ENCODE peak calls at places on chromosome 17, in ten cellular contexts. Y is HuH-7; T is adrenal gland; E is stimulated activated naive CD8-positive, alpha-beta T cell treated with anti-CD3 and anti-CD28 coated beads, Interleukin-15, amount 100 ng/mL, for 72 hours; X is HS-5; L is mucosa of descending colon; C is BJ; V is fibroblast of the aortic adventitia; I is stomach; A is AML-193. H is an unnamed sample.

GRCh38 chr17:7579839-7580630 is 597 bp downstream of the CD68 start:
- DNase-seq in X (no peak), I (no peak), A (no peak), E (no peak), L (peak; percentile 12), T (no peak), Y (no peak), V (no peak), C (no peak), H (no peak)

GRCh38 chr17:56581635-56582605 is 11.6 kb upstream of the NOG start:
- DNase-seq in C (no peak), T (no peak), L (no peak), A (no peak), I (no peak), X (no peak), Y (no peak), V (no peak), E (no peak), H (no peak)

GRCh38 chr17:75830168-75831031 is 13.8 kb downstream of the UNC13D start:
- DNase-seq in I (no peak), T (no peak), E (peak; percentile 41), L (peak; percentile 62), Y (peak; percentile 98), C (no peak), A (no peak), V (no peak), X (no peak), H (no peak)

GRCh38 chr17:75864448-75864871 is 9.3 kb upstream of the WBP2 start:
- DNase-seq in A (no peak), C (peak; percentile 63), Y (no peak), L (peak; percentile 67), I (peak; percentile 53), V (peak; percentile 87), X (no peak), E (no peak), T (no peak), H (peak; percentile 79)

GRCh38 chr17:76493505-76494167 is 7.6 kb downstream of the RHBDF2 start:
- DNase-seq in X (no peak), I (peak; percentile 39), L (no peak), Y (no peak), T (no peak), A (no peak), C (no peak), E (no peak), V (no peak), H (no peak)

GRCh38 chr17:13088666-13089065 is 70.8 kb upstream of the ELAC2 start:
- DNase-seq in L (no peak), I (no peak), C (no peak), Y (no peak), V (peak; percentile 37), E (no peak), A (no peak), T (no peak), X (no peak), H (no peak)

GRCh38 chr17:10058924-10059683 is 139.3 kb downstream of the GAS7 start:
- DNase-seq in V (no peak), T (no peak), A (no peak), C (no peak), X (no peak), I (no peak), Y (no peak), E (no peak), L (no peak), H (peak; percentile 53)

GRCh38 chr17:72126575-72127486 is 6.0 kb downstream of the SOX9 start:
- DNase-seq in Y (peak; percentile 69), L (peak; percentile 63), X (peak; percentile 64), A (no peak), T (no peak), E (no peak), V (peak; percentile 38), C (peak; percentile 32), I (peak; percentile 61), H (no peak)

GRCh38 chr17:70773210-70773609 is 603.9 kb downstream of the KCNJ2 start:
- DNase-seq in X (no peak), E (no peak), A (no peak), Y (no peak), L (no peak), C (no peak), I (no peak), V (no peak), T (no peak), H (no peak)

GRCh38 chr17:21061158-21061835 is 18.5 kb upstream of the USP22 start:
- DNase-seq in E (no peak), V (no peak), X (no peak), L (no peak), C (no peak), T (no peak), Y (no peak), A (no peak), I (peak; percentile 11), H (no peak)

GRCh38 chr17:77493238-77493812 is 352.6 kb downstream of the SEC14L1 start:
- DNase-seq in I (no peak), Y (no peak), V (no peak), T (no peak), C (no peak), X (no peak), L (peak; percentile 9), E (no peak), A (no peak), H (peak; percentile 32)

GRCh38 chr17:72255481-72255880 is 134.7 kb downstream of the SOX9 start:
- DNase-seq in C (no peak), V (no peak), E (no peak), I (no peak), L (peak; percentile 19), T (no peak), X (no peak), A (no peak), Y (no peak), H (no peak)

GRCh38 chr17:16878084-16878483 is 93.8 kb downstream of the TNFRSF13B start:
- DNase-seq in E (no peak), V (no peak), L (no peak), A (no peak), T (no peak), Y (no peak), I (peak; percentile 8), C (no peak), X (no peak), H (no peak)

GRCh38 chr17:50100921-50101345 is 5.8 kb downstream of the PDK2 start:
- DNase-seq in V (no peak), L (no peak), Y (no peak), A (no peak), E (no peak), C (no peak), T (peak; percentile 52), X (no peak), I (no peak), H (no peak)

GRCh38 chr17:78528541-78528940 is 48.7 kb downstream of the DNAH17 start:
- DNase-seq in L (peak; percentile 14), C (no peak), A (no peak), V (no peak), X (no peak), Y (no peak), E (no peak), T (no peak), I (no peak), H (no peak)

GRCh38 chr17:14168582-14168981 is 68.1 kb downstream of the CDRT15 start:
- DNase-seq in I (no peak), Y (no peak), L (no peak), T (no peak), X (no peak), A (no peak), V (no peak), C (no peak), E (no peak), H (no peak)

GRCh38 chr17:17942846-17943245 is 29.4 kb downstream of the TOM1L2 start:
- DNase-seq in Y (no peak), V (peak; percentile 72), T (no peak), I (no peak), L (no peak), E (no peak), A (no peak), C (no peak), X (no peak), H (no peak)

GRCh38 chr17:76831316-76831715 is 36.9 kb upstream of the MGAT5B start:
- DNase-seq in Y (no peak), I (no peak), V (no peak), T (no peak), L (no peak), C (no peak), A (no peak), X (no peak), E (no peak), H (no peak)

GRCh38 chr17:32777436-32777835 is 99.5 kb downstream of the MYO1D start:
- DNase-seq in E (no peak), T (no peak), A (no peak), I (no peak), V (no peak), L (no peak), X (no peak), Y (no peak), C (no peak), H (no peak)

GRCh38 chr17:75652934-75653549 is 13.9 kb downstream of the RECQL5 start:
- DNase-seq in T (no peak), V (peak; percentile 16), I (no peak), Y (peak; percentile 73), L (no peak), C (no peak), A (no peak), E (no peak), X (no peak), H (no peak)

GRCh38 chr17:31128241-31128640 is 33.5 kb downstream of the NF1 start:
- DNase-seq in T (no peak), V (no peak), Y (no peak), X (no peak), L (no peak), E (no peak), C (no peak), I (no peak), A (no peak), H (no peak)

GRCh38 chr17:38885728-38886642 is 16.1 kb downstream of the LASP1 start:
- DNase-seq in X (no peak), L (no peak), C (no peak), A (no peak), T (no peak), I (no peak), V (peak; percentile 39), E (no peak), Y (no peak), H (peak; percentile 25)

H was measured in left ventricle myocardium superior.